ENCODE peak calls at places on chromosomes 3 and 15, in ten cellular contexts. One of them, this sample, is unnamed. For H3K27me3, the result is how much of the 10 kb centered on the place peaks cover.

GRCh38 chr15:63896336-63897115 is 62.8 kb upstream of the HERC1 start:
- DNase-seq in RWPE2: no peak
- DNase-seq in fibroblast of lung: peak
- DNase-seq in tibial artery: peak
- DNase-seq in endothelial cell of umbilical vein: peak
- DNase-seq in A673: no peak
- DNase-seq in right lobe of liver: peak
- DNase-seq in mammary epithelial cell: peak
- DNase-seq in adrenal gland: peak
- DNase-seq in lower lobe of right lung: no peak
- DNase-seq in this sample: peak

GRCh38 chr3:41243183-41243582 is 43.9 kb downstream of the CTNNB1 start:
- DNase-seq in A673: no peak
- DNase-seq in adrenal gland: no peak
- DNase-seq in lower lobe of right lung: no peak
- DNase-seq in endothelial cell of umbilical vein: no peak
- DNase-seq in RWPE2: no peak
- DNase-seq in mammary epithelial cell: no peak
- DNase-seq in fibroblast of lung: no peak
- DNase-seq in tibial artery: no peak
- DNase-seq in right lobe of liver: no peak
- DNase-seq in this sample: no peak

GRCh38 chr3:185199671-185200070 is 46.8 kb upstream of the C3orf70 start:
- DNase-seq in fibroblast of lung: no peak
- DNase-seq in mammary epithelial cell: no peak
- DNase-seq in endothelial cell of umbilical vein: no peak
- DNase-seq in adrenal gland: no peak
- DNase-seq in tibial artery: no peak
- DNase-seq in A673: no peak
- DNase-seq in lower lobe of right lung: no peak
- DNase-seq in right lobe of liver: no peak
- DNase-seq in RWPE2: no peak
- DNase-seq in this sample: no peak

GRCh38 chr3:170529912-170530311 is 56.0 kb downstream of the SLC7A14 start:
- DNase-seq in fibroblast of lung: no peak
- DNase-seq in RWPE2: no peak
- DNase-seq in adrenal gland: no peak
- DNase-seq in endothelial cell of umbilical vein: no peak
- DNase-seq in mammary epithelial cell: no peak
- DNase-seq in A673: no peak
- DNase-seq in tibial artery: no peak
- DNase-seq in right lobe of liver: no peak
- DNase-seq in lower lobe of right lung: no peak
- DNase-seq in this sample: no peak

GRCh38 chr3:131728898-131729297 is 226.1 kb upstream of the MRPL3 start:
- DNase-seq in right lobe of liver: no peak
- DNase-seq in endothelial cell of umbilical vein: no peak
- DNase-seq in A673: no peak
- DNase-seq in fibroblast of lung: no peak
- DNase-seq in RWPE2: no peak
- DNase-seq in mammary epithelial cell: peak
- DNase-seq in tibial artery: no peak
- DNase-seq in lower lobe of right lung: no peak
- DNase-seq in adrenal gland: no peak
- DNase-seq in this sample: no peak

GRCh38 chr3:139202226-139202958 is 141.4 kb upstream of the MRPS22 start:
- DNase-seq in adrenal gland: no peak
- DNase-seq in mammary epithelial cell: peak
- DNase-seq in lower lobe of right lung: no peak
- DNase-seq in RWPE2: no peak
- DNase-seq in right lobe of liver: no peak
- DNase-seq in tibial artery: no peak
- DNase-seq in endothelial cell of umbilical vein: no peak
- DNase-seq in fibroblast of lung: no peak
- DNase-seq in A673: peak
- DNase-seq in this sample: no peak

GRCh38 chr15:46304320-46304719 is 669.5 kb downstream of the SQOR start:
- DNase-seq in mammary epithelial cell: no peak
- DNase-seq in adrenal gland: no peak
- DNase-seq in tibial artery: no peak
- DNase-seq in RWPE2: no peak
- DNase-seq in fibroblast of lung: no peak
- DNase-seq in right lobe of liver: no peak
- DNase-seq in A673: peak
- DNase-seq in lower lobe of right lung: no peak
- DNase-seq in endothelial cell of umbilical vein: peak
- DNase-seq in this sample: no peak

GRCh38 chr15:83396071-83396470 is 51.1 kb upstream of the SH3GL3 start:
- DNase-seq in RWPE2: no peak
- DNase-seq in adrenal gland: no peak
- DNase-seq in right lobe of liver: no peak
- DNase-seq in endothelial cell of umbilical vein: no peak
- DNase-seq in A673: no peak
- DNase-seq in tibial artery: no peak
- DNase-seq in fibroblast of lung: no peak
- DNase-seq in lower lobe of right lung: no peak
- DNase-seq in mammary epithelial cell: no peak
- DNase-seq in this sample: no peak

GRCh38 chr15:34754171-34754580 is 622 bp downstream of the GJD2 start:
- DNase-seq in fibroblast of lung: no peak
- DNase-seq in endothelial cell of umbilical vein: no peak
- DNase-seq in right lobe of liver: no peak
- DNase-seq in tibial artery: no peak
- DNase-seq in adrenal gland: no peak
- DNase-seq in RWPE2: no peak
- DNase-seq in A673: no peak
- DNase-seq in lower lobe of right lung: no peak
- DNase-seq in mammary epithelial cell: no peak
- DNase-seq in this sample: no peak
- H3K27me3 ChIP-seq in fibroblast of lung: under half
- H3K27me3 ChIP-seq in endothelial cell of umbilical vein: under half
- H3K27me3 ChIP-seq in right lobe of liver: under half
- H3K27me3 ChIP-seq in tibial artery: half or more
- H3K27me3 ChIP-seq in adrenal gland: under half
- H3K27me3 ChIP-seq in RWPE2: half or more
- H3K27me3 ChIP-seq in A673: half or more
- H3K27me3 ChIP-seq in lower lobe of right lung: half or more
- H3K27me3 ChIP-seq in mammary epithelial cell: under half
- H3K27me3 ChIP-seq in this sample: half or more

GRCh38 chr15:51160484-51160883 is 65.8 kb upstream of the TNFAIP8L3 start:
- DNase-seq in lower lobe of right lung: no peak
- DNase-seq in A673: no peak
- DNase-seq in tibial artery: no peak
- DNase-seq in adrenal gland: no peak
- DNase-seq in endothelial cell of umbilical vein: no peak
- DNase-seq in RWPE2: no peak
- DNase-seq in right lobe of liver: no peak
- DNase-seq in mammary epithelial cell: no peak
- DNase-seq in fibroblast of lung: no peak
- DNase-seq in this sample: no peak
- H3K27ac ChIP-seq in lower lobe of right lung: no peak
- H3K27ac ChIP-seq in A673: no peak
- H3K27ac ChIP-seq in tibial artery: no peak
- H3K27ac ChIP-seq in adrenal gland: no peak
- H3K27ac ChIP-seq in endothelial cell of umbilical vein: no peak
- H3K27ac ChIP-seq in RWPE2: no peak
- H3K27ac ChIP-seq in right lobe of liver: no peak
- H3K27ac ChIP-seq in mammary epithelial cell: no peak
- H3K27ac ChIP-seq in fibroblast of lung: no peak
- H3K27ac ChIP-seq in this sample: no peak

DNA sequence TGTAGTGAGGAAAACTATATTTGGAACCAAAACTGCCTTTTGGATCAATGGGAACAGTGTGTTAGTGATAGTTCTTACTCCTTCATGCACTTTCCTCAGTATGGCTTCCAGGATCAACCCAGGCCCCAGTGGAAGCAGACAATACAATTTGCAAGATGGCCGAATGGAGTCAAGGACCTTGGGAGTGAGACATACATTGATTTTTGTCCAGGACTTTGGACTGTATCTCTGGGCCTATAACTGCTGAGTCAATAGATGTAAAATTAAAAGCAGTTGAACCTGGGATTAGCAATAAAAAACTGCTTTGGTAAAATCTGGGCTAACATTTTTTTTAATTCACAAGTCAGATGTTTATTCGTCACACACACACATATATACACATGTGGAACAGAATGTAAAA is 1.8 kb downstream of the ARRDC4 start:
- DNase-seq in tibial artery: no peak
- DNase-seq in right lobe of liver: no peak
- DNase-seq in RWPE2: no peak
- DNase-seq in A673: no peak
- DNase-seq in fibroblast of lung: no peak
- DNase-seq in adrenal gland: no peak
- DNase-seq in lower lobe of right lung: no peak
- DNase-seq in endothelial cell of umbilical vein: no peak
- DNase-seq in mammary epithelial cell: no peak
- DNase-seq in this sample: no peak
- H3K4me3 ChIP-seq in tibial artery: no peak
- H3K4me3 ChIP-seq in right lobe of liver: peak
- H3K4me3 ChIP-seq in RWPE2: peak
- H3K4me3 ChIP-seq in A673: peak
- H3K4me3 ChIP-seq in fibroblast of lung: peak
- H3K4me3 ChIP-seq in adrenal gland: no peak
- H3K4me3 ChIP-seq in lower lobe of right lung: peak
- H3K4me3 ChIP-seq in endothelial cell of umbilical vein: no peak
- H3K4me3 ChIP-seq in mammary epithelial cell: peak
- H3K4me3 ChIP-seq in this sample: no peak

GRCh38 chr15:42059661-42060476 is 34.5 kb downstream of the PLA2G4D start:
- DNase-seq in mammary epithelial cell: no peak
- DNase-seq in A673: peak
- DNase-seq in right lobe of liver: no peak
- DNase-seq in lower lobe of right lung: no peak
- DNase-seq in RWPE2: no peak
- DNase-seq in fibroblast of lung: peak
- DNase-seq in endothelial cell of umbilical vein: peak
- DNase-seq in adrenal gland: peak
- DNase-seq in tibial artery: peak
- DNase-seq in this sample: peak

GRCh38 chr15:42056934-42057743 is 36.3 kb upstream of the PLA2G4E start:
- DNase-seq in endothelial cell of umbilical vein: peak
- DNase-seq in fibroblast of lung: peak
- DNase-seq in adrenal gland: peak
- DNase-seq in A673: peak
- DNase-seq in lower lobe of right lung: peak
- DNase-seq in mammary epithelial cell: peak
- DNase-seq in right lobe of liver: peak
- DNase-seq in tibial artery: peak
- DNase-seq in RWPE2: peak
- DNase-seq in this sample: peak

GRCh38 chr15:42060477-42060763 is 33.9 kb downstream of the PLA2G4D start:
- DNase-seq in fibroblast of lung: no peak
- DNase-seq in endothelial cell of umbilical vein: no peak
- DNase-seq in adrenal gland: no peak
- DNase-seq in mammary epithelial cell: no peak
- DNase-seq in A673: no peak
- DNase-seq in lower lobe of right lung: no peak
- DNase-seq in right lobe of liver: no peak
- DNase-seq in RWPE2: no peak
- DNase-seq in tibial artery: no peak
- DNase-seq in this sample: no peak

GRCh38 chr15:42057744-42058646 is 36.4 kb downstream of the PLA2G4D start:
- DNase-seq in RWPE2: no peak
- DNase-seq in tibial artery: no peak
- DNase-seq in lower lobe of right lung: no peak
- DNase-seq in mammary epithelial cell: no peak
- DNase-seq in adrenal gland: no peak
- DNase-seq in fibroblast of lung: no peak
- DNase-seq in right lobe of liver: no peak
- DNase-seq in A673: no peak
- DNase-seq in endothelial cell of umbilical vein: no peak
- DNase-seq in this sample: no peak

GRCh38 chr15:42058791-42059190 is 35.6 kb downstream of the PLA2G4D start:
- DNase-seq in right lobe of liver: no peak
- DNase-seq in RWPE2: no peak
- DNase-seq in A673: no peak
- DNase-seq in mammary epithelial cell: no peak
- DNase-seq in adrenal gland: no peak
- DNase-seq in fibroblast of lung: no peak
- DNase-seq in tibial artery: no peak
- DNase-seq in endothelial cell of umbilical vein: no peak
- DNase-seq in lower lobe of right lung: no peak
- DNase-seq in this sample: no peak
- H3K27me3 ChIP-seq in right lobe of liver: under half
- H3K27me3 ChIP-seq in RWPE2: under half
- H3K27me3 ChIP-seq in A673: under half
- H3K27me3 ChIP-seq in mammary epithelial cell: under half
- H3K27me3 ChIP-seq in adrenal gland: under half
- H3K27me3 ChIP-seq in fibroblast of lung: under half
- H3K27me3 ChIP-seq in tibial artery: under half
- H3K27me3 ChIP-seq in endothelial cell of umbilical vein: under half
- H3K27me3 ChIP-seq in lower lobe of right lung: under half
- H3K27me3 ChIP-seq in this sample: under half

GRCh38 chr15:58923284-58923683 is 10.2 kb downstream of the SLTM start:
- DNase-seq in mammary epithelial cell: no peak
- DNase-seq in right lobe of liver: no peak
- DNase-seq in endothelial cell of umbilical vein: no peak
- DNase-seq in fibroblast of lung: no peak
- DNase-seq in lower lobe of right lung: no peak
- DNase-seq in RWPE2: no peak
- DNase-seq in adrenal gland: no peak
- DNase-seq in A673: no peak
- DNase-seq in tibial artery: no peak
- DNase-seq in this sample: no peak
- H3K27ac ChIP-seq in mammary epithelial cell: no peak
- H3K27ac ChIP-seq in right lobe of liver: no peak
- H3K27ac ChIP-seq in endothelial cell of umbilical vein: no peak
- H3K27ac ChIP-seq in fibroblast of lung: peak
- H3K27ac ChIP-seq in lower lobe of right lung: peak
- H3K27ac ChIP-seq in RWPE2: no peak
- H3K27ac ChIP-seq in adrenal gland: no peak
- H3K27ac ChIP-seq in A673: no peak
- H3K27ac ChIP-seq in tibial artery: no peak
- H3K27ac ChIP-seq in this sample: no peak

DNA sequence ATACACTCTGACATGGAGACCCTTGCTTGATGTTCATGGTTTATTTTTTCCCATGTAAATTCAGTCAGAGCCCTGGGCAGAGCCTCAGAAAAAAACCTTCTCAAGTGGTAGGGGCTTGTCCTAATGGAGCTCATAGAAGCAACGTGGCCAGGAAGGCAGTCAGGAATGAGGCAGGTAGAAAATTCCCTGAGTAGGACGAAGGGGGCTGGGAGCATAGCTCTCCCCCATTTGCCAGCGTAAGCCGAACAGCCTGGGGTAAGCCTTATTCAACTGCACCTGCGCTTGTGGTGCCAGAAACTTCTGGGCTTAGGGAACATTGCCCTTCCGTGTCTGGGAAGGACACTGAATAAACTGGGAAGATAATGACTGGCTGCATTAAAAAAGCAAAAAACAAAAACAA is 238.5 kb upstream of the ROPN1 start:
- DNase-seq in adrenal gland: no peak
- DNase-seq in A673: no peak
- DNase-seq in RWPE2: no peak
- DNase-seq in mammary epithelial cell: no peak
- DNase-seq in lower lobe of right lung: no peak
- DNase-seq in endothelial cell of umbilical vein: no peak
- DNase-seq in fibroblast of lung: no peak
- DNase-seq in tibial artery: no peak
- DNase-seq in right lobe of liver: no peak
- DNase-seq in this sample: no peak
- H3K4me3 ChIP-seq in adrenal gland: no peak
- H3K4me3 ChIP-seq in A673: no peak
- H3K4me3 ChIP-seq in RWPE2: no peak
- H3K4me3 ChIP-seq in mammary epithelial cell: no peak
- H3K4me3 ChIP-seq in lower lobe of right lung: no peak
- H3K4me3 ChIP-seq in endothelial cell of umbilical vein: no peak
- H3K4me3 ChIP-seq in fibroblast of lung: no peak
- H3K4me3 ChIP-seq in tibial artery: no peak
- H3K4me3 ChIP-seq in right lobe of liver: no peak
- H3K4me3 ChIP-seq in this sample: no peak

GRCh38 chr3:10983219-10983916 is 9.2 kb upstream of the SLC6A1 start:
- DNase-seq in lower lobe of right lung: no peak
- DNase-seq in RWPE2: no peak
- DNase-seq in endothelial cell of umbilical vein: peak
- DNase-seq in adrenal gland: peak
- DNase-seq in fibroblast of lung: peak
- DNase-seq in tibial artery: no peak
- DNase-seq in mammary epithelial cell: peak
- DNase-seq in right lobe of liver: no peak
- DNase-seq in A673: peak
- DNase-seq in this sample: no peak
- H3K27me3 ChIP-seq in lower lobe of right lung: under half
- H3K27me3 ChIP-seq in RWPE2: under half
- H3K27me3 ChIP-seq in endothelial cell of umbilical vein: under half
- H3K27me3 ChIP-seq in adrenal gland: under half
- H3K27me3 ChIP-seq in fibroblast of lung: under half
- H3K27me3 ChIP-seq in tibial artery: under half
- H3K27me3 ChIP-seq in mammary epithelial cell: under half
- H3K27me3 ChIP-seq in right lobe of liver: under half
- H3K27me3 ChIP-seq in A673: under half
- H3K27me3 ChIP-seq in this sample: under half

This sample was measured in SJSA1.